ENCODE peak calls at places on chromosomes 12 and 14, in four cellular contexts. One of them, this sample, is unnamed.

GRCh38 chr12:98997-99396 is 32.4 kb downstream of the IQSEC3 start:
- DNase-seq in IMR-90: no peak
- DNase-seq in K562: peak
- DNase-seq in GM12878: no peak
- DNase-seq in this sample: no peak

GRCh38 chr12:75550401-75550851 is 39.0 kb upstream of the KRR1 start:
- DNase-seq in GM12878: no peak
- DNase-seq in IMR-90: peak
- DNase-seq in K562: no peak
- DNase-seq in this sample: no peak

GRCh38 chr12:109879332-109880048 is 851 bp downstream of the GLTP start:
- DNase-seq in GM12878: no peak
- DNase-seq in IMR-90: no peak
- DNase-seq in K562: no peak
- DNase-seq in this sample: no peak

GRCh38 chr14:37124617-37125016 is 47.8 kb downstream of the SLC25A21 start:
- DNase-seq in K562: no peak
- DNase-seq in GM12878: no peak
- DNase-seq in IMR-90: no peak
- DNase-seq in this sample: no peak

GRCh38 chr14:36394593-36394992 is 74.2 kb upstream of the MBIP start:
- DNase-seq in GM12878: no peak
- DNase-seq in K562: no peak
- DNase-seq in IMR-90: no peak
- DNase-seq in this sample: no peak

GRCh38 chr12:94663702-94664101 is 13.3 kb upstream of the TMCC3 start:
- DNase-seq in K562: no peak
- DNase-seq in GM12878: no peak
- DNase-seq in IMR-90: no peak
- DNase-seq in this sample: no peak

GRCh38 chr12:112823582-112824149 is 32.1 kb downstream of the RPH3A start:
- DNase-seq in K562: peak
- DNase-seq in GM12878: no peak
- DNase-seq in IMR-90: no peak
- DNase-seq in this sample: peak

GRCh38 chr14:91409991-91410401 is 7.6 kb downstream of the CCDC88C start:
- DNase-seq in IMR-90: no peak
- DNase-seq in GM12878: no peak
- DNase-seq in K562: no peak
- DNase-seq in this sample: no peak

DNA sequence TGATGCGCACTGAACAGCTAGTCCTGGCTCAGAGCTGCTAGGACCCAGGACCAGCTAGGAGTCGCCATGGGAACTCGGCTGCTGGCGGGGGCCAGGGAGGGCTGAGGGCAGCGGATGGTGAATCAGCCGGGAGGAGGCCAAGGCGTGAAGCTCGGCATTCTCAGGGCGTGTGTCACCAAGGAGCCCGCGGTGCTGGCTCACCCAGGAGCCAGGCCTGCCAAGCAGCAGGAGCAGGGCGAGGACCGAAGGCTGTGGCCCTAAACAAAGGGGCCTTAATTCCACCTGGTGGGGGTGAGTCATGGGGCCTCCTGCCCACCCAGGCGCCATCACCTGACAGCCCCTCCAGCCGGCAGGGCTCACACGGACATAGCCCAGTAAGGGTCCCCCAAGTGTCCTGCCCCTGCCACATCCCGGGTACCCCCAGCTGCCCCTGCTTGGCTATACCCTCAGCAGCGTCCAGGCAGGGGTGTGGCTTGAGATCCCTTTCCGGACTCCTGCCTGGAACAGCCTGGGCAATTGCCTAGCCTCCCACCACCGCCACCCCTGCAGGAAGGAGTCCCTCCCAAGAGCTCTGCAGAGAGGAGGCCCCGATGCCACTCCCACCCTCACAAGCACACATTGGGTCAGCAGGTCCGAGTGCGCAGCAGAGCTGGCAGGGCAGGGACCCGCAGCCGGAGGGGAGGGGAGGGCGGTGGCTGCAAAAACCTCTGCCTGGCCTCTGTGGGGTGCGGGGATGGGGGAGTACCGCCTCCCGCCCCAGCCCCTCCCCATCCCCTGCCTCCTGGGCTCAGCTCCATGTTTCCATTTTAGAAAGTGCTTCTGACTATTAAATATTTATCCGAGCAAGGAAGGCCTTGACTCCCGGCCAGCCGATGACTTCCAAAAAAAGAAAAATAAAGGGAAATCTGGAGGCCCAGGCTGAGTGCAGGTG is 4.7 kb downstream of the AHNAK2 start:
- DNase-seq in IMR-90: peak
- DNase-seq in GM12878: no peak
- DNase-seq in K562: no peak
- DNase-seq in this sample: peak
- TF ChIP-seq ELK1 in IMR-90: no peak
- TF ChIP-seq ELK1 in GM12878: no peak
- TF ChIP-seq ELK1 in K562: no peak
- TF ChIP-seq ELK1 in this sample: no peak

DNA sequence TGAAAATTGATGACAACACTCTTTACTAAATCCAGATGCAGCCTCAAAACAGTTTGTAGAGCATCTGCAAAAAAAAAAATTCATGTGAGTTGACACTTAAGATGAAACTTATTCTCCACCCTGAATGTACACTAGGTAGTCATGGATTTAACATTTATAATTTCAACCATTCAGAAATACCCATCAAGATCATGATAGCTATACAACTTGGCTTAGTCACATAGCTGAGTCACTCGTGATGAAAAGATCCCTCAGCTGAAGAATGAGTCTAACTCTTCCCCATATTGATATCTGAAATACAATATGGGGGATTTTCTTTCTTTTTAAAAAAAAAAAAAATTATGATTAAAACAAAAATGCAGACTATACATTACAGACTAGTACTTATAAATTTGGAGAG is 104.8 kb upstream of the PLEKHG7 start:
- DNase-seq in GM12878: no peak
- DNase-seq in K562: no peak
- DNase-seq in IMR-90: peak
- DNase-seq in this sample: no peak
- TF ChIP-seq ELK1 in GM12878: no peak
- TF ChIP-seq ELK1 in K562: no peak
- TF ChIP-seq ELK1 in IMR-90: no peak
- TF ChIP-seq ELK1 in this sample: no peak

GRCh38 chr12:14769462-14769836 is 33.8 kb downstream of the WBP11 start:
- DNase-seq in GM12878: no peak
- DNase-seq in IMR-90: peak
- DNase-seq in K562: no peak
- DNase-seq in this sample: peak
- TF ChIP-seq ELK1 in GM12878: no peak
- TF ChIP-seq ELK1 in IMR-90: no peak
- TF ChIP-seq ELK1 in K562: no peak
- TF ChIP-seq ELK1 in this sample: no peak

DNA sequence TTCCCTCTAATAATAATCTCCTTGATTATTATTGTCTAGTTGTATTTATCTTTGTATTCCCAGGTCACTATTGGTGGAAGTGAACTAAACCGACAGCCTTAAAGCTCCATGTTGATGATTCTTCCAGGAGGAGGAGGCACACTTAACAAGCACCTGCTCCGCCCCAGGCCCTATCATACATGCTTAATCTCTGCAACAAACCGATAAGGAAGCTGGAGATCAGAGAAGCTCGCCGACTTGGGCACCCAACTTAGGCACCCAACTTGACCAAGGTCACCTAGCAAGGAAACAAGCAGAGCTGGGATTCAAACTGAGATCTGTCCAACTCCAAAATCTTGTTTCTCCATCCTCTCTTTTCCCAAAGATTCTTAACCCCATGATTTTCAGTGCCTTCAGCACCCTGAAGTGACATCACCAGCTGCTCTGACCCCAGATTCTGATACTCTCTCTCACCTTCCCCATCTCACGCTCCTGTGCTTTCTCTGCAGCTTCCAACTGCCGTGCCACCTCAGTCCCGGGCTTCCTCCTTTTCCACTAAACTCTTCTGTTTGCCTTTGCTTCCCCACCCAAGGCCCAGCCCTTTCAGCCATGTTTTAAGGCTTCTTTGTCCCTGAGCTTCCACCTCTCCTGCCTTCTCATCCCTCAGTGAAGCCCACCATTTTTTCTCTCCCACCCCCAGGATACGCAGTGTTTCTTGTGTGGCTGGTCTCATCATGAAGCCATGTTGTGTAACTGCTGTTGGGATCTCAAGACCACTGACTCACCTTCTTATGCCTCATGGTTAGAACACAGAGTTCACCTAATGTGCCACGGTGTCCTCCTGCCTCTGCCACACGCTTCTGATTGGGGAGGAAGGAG is 6.6 kb upstream of the KRT18 start:
- DNase-seq in GM12878: no peak
- DNase-seq in IMR-90: peak
- DNase-seq in K562: peak
- DNase-seq in this sample: no peak
- TF ChIP-seq ELK1 in GM12878: no peak
- TF ChIP-seq ELK1 in IMR-90: no peak
- TF ChIP-seq ELK1 in K562: no peak
- TF ChIP-seq ELK1 in this sample: no peak

DNA sequence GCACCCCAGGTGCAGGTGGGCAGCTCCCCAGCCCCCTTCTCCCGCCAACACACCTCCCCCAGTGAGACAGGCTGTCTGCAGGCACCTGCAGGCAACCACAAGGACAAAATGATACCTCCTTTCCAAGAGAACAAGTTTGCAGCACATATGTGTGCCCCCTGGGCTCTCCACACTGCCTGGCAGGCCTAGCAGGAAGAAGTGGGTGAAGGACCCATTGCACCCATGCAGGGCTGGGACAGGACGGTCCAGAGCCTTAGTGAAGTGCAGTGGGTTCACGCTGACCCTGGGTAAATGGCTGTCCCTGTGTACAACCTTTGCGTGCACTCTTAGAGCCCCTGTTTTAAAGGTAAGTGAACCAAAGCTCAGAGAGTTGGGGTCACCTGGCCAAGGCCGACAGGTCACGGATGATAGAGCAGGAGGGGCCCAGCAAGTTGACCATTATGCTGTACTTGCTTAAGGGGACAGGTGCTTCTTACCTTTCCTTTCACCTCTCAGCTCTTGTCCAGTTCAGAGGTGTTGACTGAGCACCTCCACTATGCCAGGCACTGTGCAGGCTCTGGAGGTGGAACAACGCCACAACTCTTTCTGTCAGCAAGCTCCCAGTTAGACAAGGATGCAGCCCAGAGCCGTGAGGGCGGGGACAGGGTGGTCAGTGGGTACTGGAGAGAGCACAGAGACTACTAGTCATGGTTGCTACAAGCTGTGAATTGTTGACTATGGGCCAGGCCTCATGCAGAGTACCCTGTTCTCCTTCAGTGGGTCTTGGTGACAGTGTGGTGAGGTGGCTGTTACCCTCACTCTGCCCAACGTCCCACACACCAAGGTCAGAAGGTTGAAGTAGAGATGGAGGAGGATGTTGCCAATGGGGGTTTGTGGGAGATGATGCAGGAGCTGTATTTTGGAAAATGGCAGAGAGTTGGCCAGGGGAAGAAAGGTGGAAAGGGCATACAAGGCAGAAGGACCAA is 125.9 kb downstream of the PAPOLA start:
- DNase-seq in GM12878: no peak
- DNase-seq in K562: no peak
- DNase-seq in IMR-90: no peak
- DNase-seq in this sample: no peak
- TF ChIP-seq ELK1 in GM12878: no peak
- TF ChIP-seq ELK1 in K562: no peak
- TF ChIP-seq ELK1 in IMR-90: no peak
- TF ChIP-seq ELK1 in this sample: no peak

GRCh38 chr12:100127766-100128508 is 14.7 kb downstream of the BLTP3B start:
- DNase-seq in IMR-90: peak
- DNase-seq in GM12878: no peak
- DNase-seq in K562: no peak
- DNase-seq in this sample: no peak

GRCh38 chr12:100123316-100124095 is 19.2 kb downstream of the BLTP3B start:
- DNase-seq in IMR-90: no peak
- DNase-seq in K562: no peak
- DNase-seq in GM12878: no peak
- DNase-seq in this sample: no peak

GRCh38 chr12:100133200-100133599 is 9.5 kb downstream of the BLTP3B start:
- DNase-seq in K562: no peak
- DNase-seq in IMR-90: no peak
- DNase-seq in GM12878: no peak
- DNase-seq in this sample: no peak

DNA sequence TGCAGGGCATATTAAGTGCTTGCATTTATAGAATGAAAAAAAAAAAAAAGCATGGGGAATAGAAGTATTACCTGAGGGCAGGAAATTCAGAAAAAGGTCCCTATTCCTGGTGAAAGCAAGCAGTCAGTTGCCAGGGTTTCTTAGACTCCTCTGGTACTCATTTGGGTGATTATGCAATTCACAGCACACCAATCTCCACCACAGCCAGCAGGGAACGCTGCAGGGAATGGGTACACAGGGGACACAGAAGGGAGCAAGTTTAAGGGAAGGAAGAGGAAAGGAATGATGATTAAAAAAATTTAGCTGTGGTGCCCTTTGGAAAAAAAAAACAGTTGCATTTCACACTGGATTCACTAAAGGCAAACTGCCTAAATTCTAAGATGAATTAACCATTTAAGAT is 14.2 kb downstream of the BLTP3B start:
- DNase-seq in K562: no peak
- DNase-seq in IMR-90: peak
- DNase-seq in GM12878: no peak
- DNase-seq in this sample: peak
- TF ChIP-seq ELK1 in K562: no peak
- TF ChIP-seq ELK1 in IMR-90: no peak
- TF ChIP-seq ELK1 in GM12878: no peak
- TF ChIP-seq ELK1 in this sample: no peak

GRCh38 chr12:95942532-95943230 is at the start of gene CCDC38:
- DNase-seq in K562: peak
- DNase-seq in GM12878: peak
- DNase-seq in IMR-90: peak
- DNase-seq in this sample: peak

GRCh38 chr12:95943231-95943842 is at the start of gene AMDHD1:
- DNase-seq in IMR-90: peak
- DNase-seq in GM12878: no peak
- DNase-seq in K562: no peak
- DNase-seq in this sample: peak

GRCh38 chr12:95944108-95944704 is 1.1 kb downstream of the AMDHD1 start:
- DNase-seq in K562: no peak
- DNase-seq in GM12878: no peak
- DNase-seq in IMR-90: no peak
- DNase-seq in this sample: no peak

GRCh38 chr12:95940514-95940913 is 1.9 kb downstream of the CCDC38 start:
- DNase-seq in IMR-90: no peak
- DNase-seq in GM12878: no peak
- DNase-seq in K562: no peak
- DNase-seq in this sample: no peak

DNA sequence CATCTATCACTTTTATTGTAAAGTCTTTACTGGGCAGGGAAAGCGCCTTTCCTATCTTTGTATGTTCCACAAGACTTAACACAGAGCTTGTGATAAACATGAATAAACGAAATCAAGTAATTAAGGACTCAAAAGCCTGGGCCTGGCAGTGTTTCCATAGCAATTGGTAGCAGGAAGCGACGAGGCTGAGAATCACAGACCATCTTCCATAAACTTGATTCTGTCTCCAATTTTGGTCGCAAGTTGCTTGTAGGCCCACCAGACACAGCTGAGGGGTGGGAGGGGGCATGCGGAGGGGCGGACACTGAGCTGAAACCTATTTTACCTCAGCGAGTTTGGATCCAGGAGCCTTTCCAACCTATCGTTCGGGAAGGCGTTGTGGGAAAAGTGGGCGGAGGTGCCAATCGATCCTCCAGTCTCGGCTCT is 295 bp downstream of the CCDC38 start:
- DNase-seq in IMR-90: no peak
- DNase-seq in GM12878: no peak
- DNase-seq in K562: no peak
- DNase-seq in this sample: peak
- TF ChIP-seq ELK1 in IMR-90: no peak
- TF ChIP-seq ELK1 in GM12878: no peak
- TF ChIP-seq ELK1 in K562: no peak
- TF ChIP-seq ELK1 in this sample: no peak

This sample was measured in A549.